ENCODE peak calls at places on chromosomes 5 and 9, in nine cellular contexts. D is stimulated activated CD4-positive, alpha-beta T cell treated with anti-CD3 and anti-CD28 coated beads, Interleukin-2, amount 100 ng/mL, for 48 hours; C is COR-L47; Z is lung; T is HTR-8/SVneo; K is AG04449; O is EL; J is Calu3; U is 8988T. H is an unnamed sample.

GRCh38 chr9:14415947-14416346 is 102.0 kb upstream of the NFIB start:
- DNase-seq in O (peak), D (no peak), K (peak), C (no peak), T (no peak), J (no peak), Z (no peak), U (no peak), H (peak)

GRCh38 chr9:34413229-34413852 is 36.6 kb upstream of the MYORG start:
- DNase-seq in O (peak), C (no peak), K (no peak), T (peak), Z (no peak), D (peak), J (no peak), U (peak), H (peak)

GRCh38 chr5:130077007-130077406 is 172.7 kb downstream of the CHSY3 start:
- DNase-seq in O (no peak), C (no peak), J (no peak), D (no peak), K (no peak), Z (no peak), T (no peak), U (no peak), H (no peak)

GRCh38 chr5:154421868-154422267 is 23.9 kb upstream of the SAP30L start:
- DNase-seq in K (no peak), J (peak), Z (no peak), T (no peak), O (peak), C (no peak), D (no peak), U (no peak), H (peak)

GRCh38 chr5:147972441-147972840 is 66.1 kb upstream of the C5orf46 start:
- DNase-seq in T (no peak), J (no peak), K (no peak), U (no peak), O (no peak), C (no peak), Z (no peak), D (no peak), H (no peak)

GRCh38 chr9:113477661-113478060 is 14.1 kb downstream of the RGS3 start:
- DNase-seq in O (no peak), T (no peak), C (no peak), D (no peak), Z (no peak), K (no peak), J (no peak), U (no peak), H (no peak)

GRCh38 chr5:138945421-138946240 is 70.5 kb upstream of the LRRTM2 start:
- DNase-seq in D (no peak), O (no peak), C (no peak), Z (no peak), J (no peak), K (no peak), T (no peak), U (no peak), H (no peak)

GRCh38 chr5:72065751-72066255 is 41.5 kb upstream of the MAP1B start:
- DNase-seq in Z (no peak), O (peak), J (no peak), D (no peak), K (no peak), T (no peak), U (no peak), C (peak), H (peak)

GRCh38 chr5:124822647-124823046 is 76.2 kb upstream of the ZNF608 start:
- DNase-seq in C (no peak), D (no peak), U (no peak), K (no peak), Z (no peak), O (no peak), J (no peak), T (no peak), H (no peak)

GRCh38 chr5:167861134-167861930 is 430.1 kb upstream of the WWC1 start:
- DNase-seq in T (peak), O (peak), U (no peak), C (no peak), D (no peak), K (no peak), J (peak), Z (no peak), H (peak)

GRCh38 chr9:119902611-119903010 is 533.4 kb upstream of the BRINP1 start:
- DNase-seq in T (no peak), D (no peak), C (no peak), O (no peak), K (no peak), U (no peak), J (no peak), Z (no peak), H (no peak)

GRCh38 chr5:5658226-5658625 is 235.7 kb downstream of the ICE1 start:
- DNase-seq in K (peak), J (no peak), T (no peak), D (no peak), O (peak), U (no peak), C (no peak), Z (peak), H (peak)

GRCh38 chr9:79619930-79620329 is 48.2 kb downstream of the TLE4 start:
- DNase-seq in U (no peak), T (no peak), J (no peak), Z (no peak), O (no peak), K (no peak), C (no peak), D (no peak), H (no peak)

GRCh38 chr5:157511656-157512644 is 51.9 kb downstream of the NIPAL4 start:
- DNase-seq in D (peak), C (no peak), J (peak), K (peak), O (peak), Z (peak), U (no peak), T (peak), H (peak)